ENCODE peak calls at places on chromosomes 3 and 15, in four cellular contexts. C, N, B and L are unnamed samples.

GRCh38 chr15:64464271-64465005 is 4.1 kb downstream of the ZNF609 start:
- DNase-seq in C (no peak), B (peak), N (no peak), L (no peak)

GRCh38 chr3:29412117-29412516 is 131.2 kb downstream of the RBMS3 start:
- DNase-seq in N (no peak), B (no peak), C (no peak), L (no peak)

GRCh38 chr3:193742628-193743027 is 149.6 kb downstream of the OPA1 start:
- DNase-seq in N (no peak), B (no peak), C (no peak), L (no peak)

GRCh38 chr15:53588773-53589172 is 170.7 kb downstream of the WDR72 start:
- DNase-seq in N (no peak), B (peak), C (no peak), L (peak)

GRCh38 chr15:66102563-66103292 is 150.8 kb downstream of the MEGF11 start:
- DNase-seq in C (no peak), N (no peak), B (no peak), L (no peak)

GRCh38 chr15:23823508-23823907 is 136.4 kb upstream of the NDN start:
- DNase-seq in N (no peak), C (no peak), B (no peak), L (no peak)

GRCh38 chr15:51223771-51224229 is 114.6 kb downstream of the CYP19A1 start:
- DNase-seq in N (peak), C (no peak), B (peak), L (peak)

GRCh38 chr15:23687143-23687470 is at the start of gene NDN:
- DNase-seq in B (peak), C (peak), N (no peak), L (peak)

GRCh38 chr3:24355806-24356205 is 138.8 kb downstream of the THRB start:
- DNase-seq in B (no peak), C (no peak), N (no peak), L (peak)

GRCh38 chr3:134849561-134849960 is 54.5 kb downstream of the EPHB1 start:
- DNase-seq in B (no peak), N (no peak), C (no peak), L (no peak)

GRCh38 chr3:109257269-109257668 is 59.0 kb downstream of the DPPA2 start:
- DNase-seq in C (no peak), N (no peak), B (peak), L (no peak)

GRCh38 chr3:31562525-31562924 is 29.8 kb downstream of the STT3B start:
- DNase-seq in C (no peak), N (no peak), B (no peak), L (no peak)

GRCh38 chr3:99119312-99119810 is 217.9 kb upstream of the DCBLD2 start:
- DNase-seq in B (no peak), C (no peak), N (no peak), L (peak)

GRCh38 chr3:138781012-138781470 is 53.7 kb downstream of the PIK3CB start:
- DNase-seq in N (no peak), B (no peak), C (no peak), L (no peak)

GRCh38 chr15:32824777-32825176 is 107.0 kb downstream of the GREM1 start:
- DNase-seq in N (no peak), B (peak), C (no peak), L (peak)

GRCh38 chr3:69240651-69241578 is 118.5 kb upstream of the LMOD3 start:
- DNase-seq in B (peak), N (no peak), C (no peak), L (no peak)

GRCh38 chr3:186965141-186965879 is 35.0 kb downstream of the ST6GAL1 start:
- DNase-seq in C (no peak), N (no peak), B (no peak), L (no peak)

GRCh38 chr15:56491110-56491722 is 26.3 kb upstream of the MNS1 start:
- DNase-seq in N (peak), B (peak), C (peak), L (peak)

GRCh38 chr15:81256916-81257315 is 60.2 kb downstream of the IL16 start:
- DNase-seq in C (no peak), B (peak), N (peak), L (peak)

GRCh38 chr3:15892311-15892710 is 94.5 kb upstream of the ANKRD28 start:
- DNase-seq in N (no peak), C (no peak), B (no peak), L (no peak)

GRCh38 chr3:127030328-127031045 is 47.6 kb downstream of the PLXNA1 start:
- DNase-seq in N (no peak), B (no peak), C (no peak), L (no peak)

GRCh38 chr15:60093273-60094067 is 89.4 kb downstream of the FOXB1 start:
- DNase-seq in C (no peak), N (no peak), B (no peak), L (peak)

GRCh38 chr3:27219127-27219860 is 149.9 kb downstream of the NEK10 start:
- DNase-seq in B (no peak), N (no peak), C (no peak), L (peak)

GRCh38 chr3:88005066-88005465 is 53.7 kb downstream of the CGGBP1 start:
- DNase-seq in B (peak), C (no peak), N (peak), L (peak)

GRCh38 chr3:69784854-69785523 is 45.7 kb downstream of the MITF start:
- DNase-seq in N (no peak), C (peak), B (peak), L (peak)

GRCh38 chr15:38028869-38029268 is 94.4 kb downstream of the TMCO5A start:
- DNase-seq in N (no peak), C (no peak), B (peak), L (no peak)

GRCh38 chr3:187986514-187986934 is 167.4 kb upstream of the LPP start:
- DNase-seq in C (no peak), N (peak), B (peak), L (peak)
- TF ChIP-seq CTCF in C (no peak), N (no peak), B (peak), L (no peak)

DNA sequence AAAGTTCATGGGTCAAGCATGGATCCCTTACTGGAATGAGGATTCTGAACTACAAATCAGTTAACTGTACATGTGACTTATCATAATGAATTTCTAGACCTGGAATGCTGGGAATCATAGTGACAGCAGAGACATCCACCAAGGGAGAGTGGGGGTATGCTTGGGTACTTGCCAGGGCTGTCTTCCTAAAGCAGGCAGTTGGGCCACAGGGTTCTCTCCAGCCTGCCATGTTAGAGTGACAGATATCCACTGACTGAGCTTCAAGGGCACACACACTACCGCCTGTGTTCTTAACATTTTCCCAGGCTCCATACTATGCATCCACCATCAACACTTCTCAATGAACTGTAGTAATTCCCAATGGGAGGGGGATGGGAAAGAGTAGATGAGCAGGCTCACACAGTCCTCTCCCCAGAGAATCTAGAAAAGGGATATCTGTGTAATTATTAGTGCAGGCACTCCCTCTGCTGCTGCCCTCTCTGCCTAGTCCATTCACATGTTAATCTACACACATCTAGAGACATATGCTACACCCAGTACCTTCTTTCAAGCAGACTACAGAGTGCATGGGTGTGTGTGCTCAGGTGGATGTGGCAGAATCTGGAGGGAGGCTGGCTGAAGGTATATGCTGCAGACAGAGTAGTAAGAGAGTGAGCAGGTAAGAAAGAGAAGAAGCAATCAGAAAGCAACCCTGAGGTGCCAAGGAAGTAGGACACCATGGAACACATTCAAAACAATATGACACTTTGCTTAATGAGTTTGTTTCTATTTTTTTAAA is 3.7 kb downstream of the FSTL1 start:
- DNase-seq in C (no peak), B (no peak), N (no peak), L (no peak)
- H3K4me3 ChIP-seq in C (peak), B (no peak), N (no peak), L (no peak)

DNA sequence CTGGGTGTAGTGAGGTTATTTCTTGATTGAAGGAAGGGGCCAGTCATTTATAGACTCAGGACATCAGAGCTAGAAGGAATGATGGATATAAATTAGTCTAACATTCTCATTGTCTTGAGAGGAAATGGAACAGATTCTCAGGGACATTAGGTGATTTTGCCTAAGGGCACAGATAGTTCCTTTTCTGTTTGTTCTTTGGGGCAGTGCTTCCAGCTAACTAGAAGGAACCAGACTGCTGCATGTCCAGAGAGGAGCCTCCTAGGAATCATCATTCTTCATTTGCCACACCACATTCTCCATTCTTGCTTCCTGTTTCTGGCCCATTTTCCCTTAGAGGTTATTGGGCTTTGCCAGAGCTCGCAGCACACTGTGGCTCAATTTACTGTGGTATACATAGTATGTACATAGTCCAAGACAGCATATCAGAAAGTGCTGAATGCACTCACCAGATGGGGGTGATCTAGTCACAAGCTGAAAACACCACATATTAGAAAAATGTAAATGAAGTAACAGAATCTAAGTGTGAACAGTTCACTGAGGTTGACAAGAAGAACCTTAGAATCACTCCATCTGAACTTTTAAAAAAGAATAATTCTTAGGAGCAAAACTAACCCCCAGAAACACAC is 62.7 kb upstream of the MYZAP start:
- DNase-seq in B (no peak), N (no peak), C (no peak), L (no peak)
- TF ChIP-seq CTCF in B (no peak), N (no peak), C (no peak), L (no peak)

GRCh38 chr15:76196286-76196948 is 114.9 kb downstream of the ETFA start:
- DNase-seq in B (peak), N (peak), C (peak), L (peak)

GRCh38 chr15:76197703-76198455 is 113.4 kb downstream of the ETFA start:
- DNase-seq in N (peak), C (peak), B (no peak), L (peak)

GRCh38 chr15:76195506-76196285 is 115.6 kb downstream of the ETFA start:
- DNase-seq in N (no peak), B (no peak), C (peak), L (no peak)

GRCh38 chr15:76198456-76199105 is 112.7 kb downstream of the ETFA start:
- DNase-seq in B (no peak), C (peak), N (no peak), L (no peak)

DNA sequence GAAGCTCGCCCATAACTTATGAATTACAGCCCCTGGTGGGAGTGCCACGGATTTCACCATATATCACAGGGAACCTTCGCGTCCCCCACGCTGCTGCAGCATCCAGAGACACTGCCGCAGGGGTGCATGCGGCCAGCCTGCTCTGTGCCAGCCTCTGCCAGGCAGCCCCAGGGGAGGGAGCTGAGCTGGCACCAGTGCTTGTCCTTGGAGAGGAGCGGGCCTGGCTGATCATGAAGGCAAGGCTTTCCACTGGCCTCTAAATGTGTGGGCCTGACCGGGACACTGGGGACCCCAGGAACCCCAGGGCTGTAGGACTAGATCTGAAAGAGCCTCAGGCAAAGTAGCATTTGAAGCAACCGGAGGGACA is 114.3 kb downstream of the ETFA start:
- DNase-seq in B (no peak), N (no peak), C (peak), L (peak)
- H3K4me3 ChIP-seq in B (no peak), N (peak), C (no peak), L (no peak)

GRCh38 chr3:143851331-143852017 is 3.2 kb upstream of the SLC9A9 start:
- DNase-seq in C (no peak), B (no peak), N (no peak), L (peak)
- TF ChIP-seq CTCF in C (no peak), B (no peak), N (no peak), L (no peak)

DNA sequence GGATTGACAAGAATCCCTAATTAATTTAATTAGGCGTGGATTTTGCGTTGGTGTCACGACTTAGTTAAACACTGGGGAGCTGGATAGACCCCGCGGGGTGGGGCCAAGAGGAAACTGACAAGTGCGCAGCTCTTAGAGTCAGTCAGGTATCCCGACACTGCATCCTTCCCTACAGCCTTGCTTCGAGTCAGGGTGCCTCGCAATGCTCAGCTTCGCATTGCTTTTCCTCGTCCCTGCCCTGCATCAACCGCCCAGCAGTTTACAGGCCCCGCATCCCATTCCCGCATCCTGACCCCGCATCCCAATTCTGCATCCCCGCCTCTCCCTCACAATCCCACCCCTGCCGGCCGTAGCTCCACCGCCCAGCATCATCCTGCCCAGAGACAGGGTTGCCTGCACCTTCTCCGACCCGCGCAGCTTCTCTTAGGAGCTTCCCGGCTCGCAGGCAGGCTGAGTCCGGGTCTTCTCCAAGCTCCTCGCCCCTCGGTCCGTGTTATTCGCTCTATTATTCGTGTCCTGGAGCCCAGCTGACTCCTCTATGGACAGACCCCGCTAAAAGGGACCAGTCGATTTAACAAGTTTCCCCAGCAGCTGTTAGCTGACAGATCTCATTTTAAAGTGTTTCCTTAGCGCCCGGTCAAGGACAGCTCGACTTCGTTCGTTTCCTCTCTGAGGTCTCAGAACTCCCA is 697 bp upstream of the SHOX2 start:
- DNase-seq in B (no peak), N (no peak), C (no peak), L (no peak)
- H3K4me3 ChIP-seq in B (peak), N (peak), C (peak), L (no peak)

GRCh38 chr3:196969660-196970546 is 1.3 kb upstream of the PIGZ start:
- DNase-seq in B (peak), N (no peak), C (peak), L (peak)
- TF ChIP-seq CTCF in B (no peak), N (peak), C (peak), L (peak)

GRCh38 chr3:107241217-107241616 is 136.0 kb upstream of the CCDC54 start:
- DNase-seq in C (peak), N (peak), B (peak), L (peak)

GRCh38 chr3:107240183-107241091 is 136.8 kb upstream of the CCDC54 start:
- DNase-seq in C (peak), B (peak), N (peak), L (peak)

GRCh38 chr3:107238787-107239186 is 138.5 kb upstream of the CCDC54 start:
- DNase-seq in N (no peak), B (no peak), C (no peak), L (no peak)

GRCh38 chr3:107239703-107240102 is 137.5 kb upstream of the CCDC54 start:
- DNase-seq in C (no peak), N (no peak), B (no peak), L (no peak)

GRCh38 chr3:107242579-107242978 is 134.7 kb upstream of the CCDC54 start:
- DNase-seq in C (no peak), B (no peak), N (no peak), L (no peak)
- H3K4me3 ChIP-seq in C (peak), B (peak), N (no peak), L (peak)

DNA sequence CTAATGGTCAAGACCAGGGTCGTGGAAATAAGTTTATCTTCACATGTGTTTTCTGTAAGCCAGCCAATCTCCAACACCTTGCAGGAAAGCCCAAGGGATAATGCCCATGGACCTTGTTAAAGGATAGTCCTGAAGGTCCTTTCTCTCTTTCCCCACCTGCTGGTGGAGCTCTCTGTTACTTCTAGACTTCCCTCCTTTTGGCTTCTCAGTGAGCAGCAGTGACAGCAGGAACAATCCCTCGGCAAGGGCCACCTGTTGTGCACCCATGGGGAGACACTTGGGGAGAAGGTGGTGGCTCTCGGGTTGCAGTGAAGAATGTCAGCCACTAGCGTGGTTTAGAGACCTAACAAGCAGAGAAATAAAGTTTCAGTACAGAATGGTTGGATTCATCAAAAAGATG is 84.0 kb upstream of the OSBPL11 start:
- DNase-seq in C (no peak), B (no peak), N (no peak), L (no peak)
- TF ChIP-seq CTCF in C (no peak), B (no peak), N (no peak), L (peak)